ENCODE peak calls at places on chromosome 22, in six cellular contexts. One of them, this sample, is unnamed.

GRCh38 chr22:47423861-47424820 is 661.7 kb downstream of the TBC1D22A start:
- DNase-seq in HT-29: no peak
- DNase-seq in RWPE1: no peak
- DNase-seq in PC-9: no peak
- DNase-seq in NCI-H446 treated with DMSO at 0.1 percent for 48 hours: no peak
- DNase-seq in astrocyte of the spinal cord: no peak
- DNase-seq in this sample: no peak

GRCh38 chr22:35882226-35883027 is 146.2 kb downstream of the RBFOX2 start:
- DNase-seq in RWPE1: no peak
- DNase-seq in HT-29: no peak
- DNase-seq in NCI-H446 treated with DMSO at 0.1 percent for 48 hours: no peak
- DNase-seq in astrocyte of the spinal cord: no peak
- DNase-seq in PC-9: no peak
- DNase-seq in this sample: no peak

GRCh38 chr22:50506611-50507420 is 686 bp downstream of the LMF2 start:
- DNase-seq in RWPE1: no peak
- DNase-seq in PC-9: no peak
- DNase-seq in NCI-H446 treated with DMSO at 0.1 percent for 48 hours: no peak
- DNase-seq in astrocyte of the spinal cord: no peak
- DNase-seq in HT-29: no peak
- DNase-seq in this sample: no peak

GRCh38 chr22:25199726-25200520 is at the start of gene CRYBB3:
- DNase-seq in HT-29: no peak
- DNase-seq in NCI-H446 treated with DMSO at 0.1 percent for 48 hours: no peak
- DNase-seq in astrocyte of the spinal cord: no peak
- DNase-seq in RWPE1: no peak
- DNase-seq in PC-9: no peak
- DNase-seq in this sample: no peak

GRCh38 chr22:22086501-22087158 is 104.0 kb upstream of the TOP3B start:
- DNase-seq in HT-29: no peak
- DNase-seq in PC-9: no peak
- DNase-seq in NCI-H446 treated with DMSO at 0.1 percent for 48 hours: no peak
- DNase-seq in astrocyte of the spinal cord: no peak
- DNase-seq in RWPE1: no peak
- DNase-seq in this sample: no peak

GRCh38 chr22:50314455-50315288 is 7.2 kb upstream of the PLXNB2 start:
- DNase-seq in RWPE1: no peak
- DNase-seq in PC-9: peak; percentile 31
- DNase-seq in NCI-H446 treated with DMSO at 0.1 percent for 48 hours: no peak
- DNase-seq in HT-29: peak; percentile 55
- DNase-seq in astrocyte of the spinal cord: no peak
- DNase-seq in this sample: peak; percentile 82

GRCh38 chr22:28989484-28989883 is 72.1 kb downstream of the C22orf31 start:
- DNase-seq in astrocyte of the spinal cord: no peak
- DNase-seq in PC-9: no peak
- DNase-seq in RWPE1: no peak
- DNase-seq in HT-29: no peak
- DNase-seq in NCI-H446 treated with DMSO at 0.1 percent for 48 hours: no peak
- DNase-seq in this sample: no peak

GRCh38 chr22:46446799-46447198 is 90.6 kb downstream of the CELSR1 start:
- DNase-seq in NCI-H446 treated with DMSO at 0.1 percent for 48 hours: no peak
- DNase-seq in HT-29: no peak
- DNase-seq in PC-9: no peak
- DNase-seq in RWPE1: no peak
- DNase-seq in astrocyte of the spinal cord: no peak
- DNase-seq in this sample: no peak

GRCh38 chr22:31614781-31615480 is 47.1 kb downstream of the PISD start:
- DNase-seq in HT-29: no peak
- DNase-seq in PC-9: no peak
- DNase-seq in NCI-H446 treated with DMSO at 0.1 percent for 48 hours: no peak
- DNase-seq in RWPE1: no peak
- DNase-seq in astrocyte of the spinal cord: no peak
- DNase-seq in this sample: no peak

GRCh38 chr22:50074056-50074455 is 11.2 kb downstream of the MLC1 start:
- DNase-seq in PC-9: no peak
- DNase-seq in RWPE1: no peak
- DNase-seq in astrocyte of the spinal cord: no peak
- DNase-seq in NCI-H446 treated with DMSO at 0.1 percent for 48 hours: no peak
- DNase-seq in HT-29: no peak
- DNase-seq in this sample: no peak

GRCh38 chr22:40202225-40202944 is 24.7 kb downstream of the TNRC6B start:
- DNase-seq in NCI-H446 treated with DMSO at 0.1 percent for 48 hours: no peak
- DNase-seq in HT-29: no peak
- DNase-seq in PC-9: no peak
- DNase-seq in RWPE1: no peak
- DNase-seq in astrocyte of the spinal cord: no peak
- DNase-seq in this sample: no peak

GRCh38 chr22:21444701-21445436 is 22.3 kb upstream of the TMEM191C start:
- DNase-seq in HT-29: no peak
- DNase-seq in PC-9: no peak
- DNase-seq in astrocyte of the spinal cord: no peak
- DNase-seq in RWPE1: no peak
- DNase-seq in NCI-H446 treated with DMSO at 0.1 percent for 48 hours: no peak
- DNase-seq in this sample: peak; percentile 16

GRCh38 chr22:38872831-38873248 is 824 bp upstream of the CBX6 start:
- DNase-seq in PC-9: peak; percentile 42
- DNase-seq in RWPE1: no peak
- DNase-seq in astrocyte of the spinal cord: peak; percentile 33
- DNase-seq in HT-29: no peak
- DNase-seq in NCI-H446 treated with DMSO at 0.1 percent for 48 hours: no peak
- DNase-seq in this sample: no peak

GRCh38 chr22:45483918-45484499 is 18.7 kb upstream of the FBLN1 start:
- DNase-seq in NCI-H446 treated with DMSO at 0.1 percent for 48 hours: no peak
- DNase-seq in HT-29: no peak
- DNase-seq in RWPE1: no peak
- DNase-seq in astrocyte of the spinal cord: no peak
- DNase-seq in PC-9: peak; percentile 66
- DNase-seq in this sample: no peak

GRCh38 chr22:30328466-30329049 is 1.8 kb upstream of the TBC1D10A start:
- DNase-seq in astrocyte of the spinal cord: no peak
- DNase-seq in HT-29: no peak
- DNase-seq in NCI-H446 treated with DMSO at 0.1 percent for 48 hours: no peak
- DNase-seq in PC-9: no peak
- DNase-seq in RWPE1: no peak
- DNase-seq in this sample: no peak

GRCh38 chr22:27391092-27391770 is 410.3 kb downstream of the MN1 start:
- DNase-seq in NCI-H446 treated with DMSO at 0.1 percent for 48 hours: no peak
- DNase-seq in RWPE1: no peak
- DNase-seq in HT-29: no peak
- DNase-seq in PC-9: no peak
- DNase-seq in astrocyte of the spinal cord: no peak
- DNase-seq in this sample: no peak

GRCh38 chr22:43854151-43854785 is 8.0 kb downstream of the SULT4A1 start:
- DNase-seq in RWPE1: no peak
- DNase-seq in PC-9: no peak
- DNase-seq in astrocyte of the spinal cord: no peak
- DNase-seq in NCI-H446 treated with DMSO at 0.1 percent for 48 hours: no peak
- DNase-seq in HT-29: no peak
- DNase-seq in this sample: no peak

GRCh38 chr22:25979968-25980367 is 189.3 kb upstream of the SEZ6L start:
- DNase-seq in PC-9: no peak
- DNase-seq in astrocyte of the spinal cord: no peak
- DNase-seq in RWPE1: no peak
- DNase-seq in HT-29: no peak
- DNase-seq in NCI-H446 treated with DMSO at 0.1 percent for 48 hours: no peak
- DNase-seq in this sample: no peak

GRCh38 chr22:22465782-22466181 is 42.8 kb downstream of the ZNF280B start:
- DNase-seq in PC-9: no peak
- DNase-seq in astrocyte of the spinal cord: no peak
- DNase-seq in NCI-H446 treated with DMSO at 0.1 percent for 48 hours: no peak
- DNase-seq in RWPE1: no peak
- DNase-seq in HT-29: no peak
- DNase-seq in this sample: no peak

GRCh38 chr22:39240841-39241631 is 3.7 kb downstream of the PDGFB start:
- DNase-seq in astrocyte of the spinal cord: no peak
- DNase-seq in PC-9: peak; percentile 93
- DNase-seq in HT-29: peak; percentile 74
- DNase-seq in NCI-H446 treated with DMSO at 0.1 percent for 48 hours: no peak
- DNase-seq in RWPE1: peak; percentile 55
- DNase-seq in this sample: no peak

GRCh38 chr22:44842417-44842816 is 90.0 kb downstream of the ARHGAP8 start:
- DNase-seq in RWPE1: no peak
- DNase-seq in HT-29: no peak
- DNase-seq in PC-9: no peak
- DNase-seq in NCI-H446 treated with DMSO at 0.1 percent for 48 hours: no peak
- DNase-seq in astrocyte of the spinal cord: no peak
- DNase-seq in this sample: no peak

GRCh38 chr22:20244744-20245576 is 23.2 kb downstream of the RTN4R start:
- DNase-seq in NCI-H446 treated with DMSO at 0.1 percent for 48 hours: no peak
- DNase-seq in HT-29: no peak
- DNase-seq in RWPE1: no peak
- DNase-seq in astrocyte of the spinal cord: no peak
- DNase-seq in PC-9: no peak
- DNase-seq in this sample: no peak

GRCh38 chr22:37559901-37560681 is at the start of gene CDC42EP1:
- DNase-seq in astrocyte of the spinal cord: peak; percentile 59
- DNase-seq in NCI-H446 treated with DMSO at 0.1 percent for 48 hours: no peak
- DNase-seq in RWPE1: no peak
- DNase-seq in PC-9: peak; percentile 74
- DNase-seq in HT-29: no peak
- DNase-seq in this sample: no peak

GRCh38 chr22:29139965-29140782 is 65.5 kb upstream of the EMID1 start:
- DNase-seq in NCI-H446 treated with DMSO at 0.1 percent for 48 hours: no peak
- DNase-seq in HT-29: no peak
- DNase-seq in astrocyte of the spinal cord: no peak
- DNase-seq in PC-9: no peak
- DNase-seq in RWPE1: no peak
- DNase-seq in this sample: no peak

GRCh38 chr22:29827091-29827490 is 11.0 kb downstream of the ASCC2 start:
- DNase-seq in RWPE1: no peak
- DNase-seq in PC-9: no peak
- DNase-seq in astrocyte of the spinal cord: no peak
- DNase-seq in NCI-H446 treated with DMSO at 0.1 percent for 48 hours: no peak
- DNase-seq in HT-29: no peak
- DNase-seq in this sample: no peak

GRCh38 chr22:27512283-27512761 is 289.2 kb downstream of the MN1 start:
- DNase-seq in NCI-H446 treated with DMSO at 0.1 percent for 48 hours: no peak
- DNase-seq in astrocyte of the spinal cord: peak; percentile 95
- DNase-seq in PC-9: peak; percentile 63
- DNase-seq in RWPE1: peak; percentile 90
- DNase-seq in HT-29: no peak
- DNase-seq in this sample: no peak

GRCh38 chr22:36457688-36458450 is 23.6 kb downstream of the TXN2 start:
- DNase-seq in HT-29: no peak
- DNase-seq in NCI-H446 treated with DMSO at 0.1 percent for 48 hours: no peak
- DNase-seq in RWPE1: no peak
- DNase-seq in astrocyte of the spinal cord: peak; percentile 29
- DNase-seq in PC-9: no peak
- DNase-seq in this sample: no peak

GRCh38 chr22:36334838-36335603 is 52.7 kb downstream of the MYH9 start:
- DNase-seq in NCI-H446 treated with DMSO at 0.1 percent for 48 hours: peak; percentile 31
- DNase-seq in astrocyte of the spinal cord: peak; percentile 86
- DNase-seq in RWPE1: no peak
- DNase-seq in HT-29: no peak
- DNase-seq in PC-9: peak; percentile 76
- DNase-seq in this sample: peak; percentile 83

GRCh38 chr22:30054764-30055069 is 25.5 kb upstream of the HORMAD2 start:
- DNase-seq in HT-29: no peak
- DNase-seq in NCI-H446 treated with DMSO at 0.1 percent for 48 hours: no peak
- DNase-seq in astrocyte of the spinal cord: no peak
- DNase-seq in RWPE1: no peak
- DNase-seq in PC-9: no peak
- DNase-seq in this sample: no peak

GRCh38 chr22:46803031-46803880 is 40.8 kb downstream of the TBC1D22A start:
- DNase-seq in NCI-H446 treated with DMSO at 0.1 percent for 48 hours: no peak
- DNase-seq in PC-9: peak; percentile 45
- DNase-seq in astrocyte of the spinal cord: no peak
- DNase-seq in RWPE1: peak; percentile 59
- DNase-seq in HT-29: peak; percentile 53
- DNase-seq in this sample: peak; percentile 16